ENCODE peak calls at places on chromosomes 6 and 20, in four cellular contexts. Q is psoas muscle, C is fibroblast of pulmonary artery, A is coronary artery. T is an unnamed sample.

GRCh38 chr6:47165918-47166317 is 123.8 kb upstream of the ADGRF1 start:
- DNase-seq in Q (no peak), C (no peak), A (no peak), T (peak)

GRCh38 chr6:151004415-151005024 is 139.0 kb downstream of the MTHFD1L start:
- DNase-seq in Q (no peak), C (peak), A (no peak), T (peak)

GRCh38 chr20:49460916-49461315 is 21.6 kb downstream of the KCNB1 start:
- DNase-seq in Q (peak), C (no peak), A (no peak), T (peak)

GRCh38 chr20:58708246-58708931 is 15.8 kb downstream of the NPEPL1 start:
- DNase-seq in Q (peak), C (no peak), A (peak), T (no peak)

GRCh38 chr6:24004062-24004461 is 122.0 kb upstream of the NRSN1 start:
- DNase-seq in Q (no peak), C (peak), A (no peak), T (no peak)

GRCh38 chr6:152136449-152136825 is 329.0 kb downstream of the ESR1 start:
- DNase-seq in Q (no peak), C (no peak), A (no peak), T (no peak)

GRCh38 chr20:11777861-11778570 is 139.7 kb upstream of the BTBD3 start:
- DNase-seq in Q (no peak), C (peak), A (no peak), T (peak)

GRCh38 chr6:124393536-124393935 is 568.7 kb upstream of the RNF217 start:
- DNase-seq in Q (no peak), C (no peak), A (no peak), T (peak)

GRCh38 chr20:39800111-39800510 is 838.0 kb downstream of the DHX35 start:
- DNase-seq in Q (no peak), C (peak), A (no peak), T (peak)

GRCh38 chr6:138590796-138591709 is 91.8 kb upstream of the NHSL1 start:
- DNase-seq in Q (no peak), C (peak), A (no peak), T (peak)

GRCh38 chr6:6825986-6826901 is 237.7 kb downstream of the LY86 start:
- DNase-seq in Q (peak), C (peak), A (no peak), T (peak)

GRCh38 chr6:35678814-35679213 is 9.9 kb downstream of the FKBP5 start:
- DNase-seq in Q (no peak), C (no peak), A (no peak), T (no peak)

GRCh38 chr20:47258745-47259695 is 97.5 kb downstream of the ZMYND8 start:
- DNase-seq in Q (no peak), C (peak), A (peak), T (peak)

GRCh38 chr20:23200914-23201313 is 114.8 kb upstream of the CD93 start:
- DNase-seq in Q (peak), C (peak), A (peak), T (peak)

GRCh38 chr20:3876676-3877075 is 12.5 kb upstream of the PANK2 start:
- DNase-seq in Q (no peak), C (no peak), A (no peak), T (peak)

GRCh38 chr20:62241501-62241900 is 3.2 kb downstream of the OSBPL2 start:
- DNase-seq in Q (no peak), C (no peak), A (no peak), T (no peak)

GRCh38 chr6:33694401-33694931 is 17.0 kb downstream of the UQCC2 start:
- DNase-seq in Q (peak), C (peak), A (no peak), T (peak)

GRCh38 chr20:46341374-46342044 is 33.2 kb upstream of the CDH22 start:
- DNase-seq in Q (no peak), C (no peak), A (no peak), T (no peak)

GRCh38 chr20:63534831-63535651 is 2.1 kb downstream of the PTK6 start:
- DNase-seq in Q (peak), C (no peak), A (no peak), T (no peak)

GRCh38 chr6:44776344-44776743 is 388.8 kb downstream of the CDC5L start:
- DNase-seq in Q (no peak), C (no peak), A (no peak), T (no peak)

GRCh38 chr6:34115396-34116314 is 30.2 kb downstream of the GRM4 start:
- DNase-seq in Q (no peak), C (peak), A (no peak), T (peak)

GRCh38 chr6:139932671-139933070 is 558.2 kb upstream of the CITED2 start:
- DNase-seq in Q (no peak), C (no peak), A (no peak), T (no peak)

GRCh38 chr6:27592481-27593199 is 119.7 kb upstream of the ZNF184 start:
- DNase-seq in Q (no peak), C (peak), A (no peak), T (peak)

GRCh38 chr6:85357651-85358050 is 92.2 kb upstream of the NT5E start:
- DNase-seq in Q (no peak), C (no peak), A (no peak), T (no peak)

GRCh38 chr6:84280030-84280429 is 52.6 kb upstream of the CEP162 start:
- DNase-seq in Q (no peak), C (no peak), A (no peak), T (no peak)

GRCh38 chr20:64226686-64227576 is 28.6 kb upstream of the PCMTD2 start:
- DNase-seq in Q (peak), C (no peak), A (no peak), T (no peak)

GRCh38 chr20:51955756-51956155 is 153.4 kb upstream of the SALL4 start:
- DNase-seq in Q (no peak), C (peak), A (no peak), T (peak)

GRCh38 chr6:106870069-106870468 is 104.5 kb downstream of the CD24 start:
- DNase-seq in Q (no peak), C (peak), A (no peak), T (peak)

GRCh38 chr6:162177733-162178132 is 549.8 kb downstream of the PRKN start:
- DNase-seq in Q (no peak), C (peak), A (no peak), T (peak)

GRCh38 chr20:60960500-60960899 is 291.6 kb upstream of the CDH4 start:
- DNase-seq in Q (no peak), C (no peak), A (peak), T (no peak)

GRCh38 chr20:38940644-38941043 is 14.4 kb downstream of the FAM83D start:
- DNase-seq in Q (no peak), C (no peak), A (no peak), T (no peak)

GRCh38 chr6:111427341-111428116 is 55.5 kb downstream of the REV3L start:
- DNase-seq in Q (no peak), C (peak), A (no peak), T (peak)

GRCh38 chr6:56756791-56757582 is 114.3 kb upstream of the DST start:
- DNase-seq in Q (no peak), C (no peak), A (no peak), T (no peak)

GRCh38 chr6:46882622-46883021 is 39.1 kb downstream of the ADGRF5 start:
- DNase-seq in Q (no peak), C (no peak), A (no peak), T (no peak)

GRCh38 chr6:89597988-89598387 is 40.6 kb downstream of the LYRM2 start:
- DNase-seq in Q (no peak), C (peak), A (no peak), T (peak)

GRCh38 chr6:71011861-71012260 is 55.0 kb upstream of the B3GAT2 start:
- DNase-seq in Q (no peak), C (no peak), A (no peak), T (no peak)

GRCh38 chr6:71015392-71015791 is 58.5 kb upstream of the B3GAT2 start:
- DNase-seq in Q (no peak), C (no peak), A (no peak), T (no peak)

GRCh38 chr6:71012871-71013456 is 56.1 kb upstream of the B3GAT2 start:
- DNase-seq in Q (no peak), C (peak), A (no peak), T (peak)
- TF ChIP-seq CTCF in Q (peak), C (peak), A (peak), T (peak)

DNA sequence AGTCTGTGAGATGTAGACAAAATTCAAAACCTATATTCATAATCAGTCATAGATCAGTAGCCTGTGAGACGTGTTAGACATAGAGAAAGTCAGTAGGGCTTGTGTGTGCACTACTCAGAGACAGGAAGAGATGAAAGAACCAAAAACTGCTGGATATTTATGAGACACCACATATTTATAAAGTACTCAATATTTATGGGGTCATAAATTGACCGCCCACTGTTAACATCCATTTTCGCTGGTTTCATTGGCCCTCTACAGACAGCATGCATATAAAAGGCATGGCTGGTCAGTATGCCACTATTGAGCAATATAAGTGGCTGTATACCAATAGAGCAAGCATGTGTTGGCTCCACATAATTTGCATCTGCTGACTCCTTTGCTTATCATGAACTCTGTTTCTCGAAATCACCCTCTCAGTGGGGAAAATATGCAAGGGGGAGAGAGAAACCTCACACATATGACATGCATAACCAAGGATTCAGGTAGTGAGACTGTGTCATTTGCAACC is 110.3 kb upstream of the BTN3A2 start:
- DNase-seq in Q (no peak), C (no peak), A (no peak), T (no peak)
- H3K4me3 ChIP-seq in Q (no peak), C (no peak), A (no peak), T (no peak)

GRCh38 chr20:53162251-53162835 is 190.2 kb downstream of the TSHZ2 start:
- DNase-seq in Q (no peak), C (peak), A (no peak), T (peak)
- TF ChIP-seq CTCF in Q (no peak), C (peak), A (no peak), T (peak)

GRCh38 chr6:160917581-160917980 is 74.0 kb upstream of the MAP3K4 start:
- DNase-seq in Q (no peak), C (no peak), A (no peak), T (no peak)
- H3K4me3 ChIP-seq in Q (no peak), C (no peak), A (no peak), T (no peak)

DNA sequence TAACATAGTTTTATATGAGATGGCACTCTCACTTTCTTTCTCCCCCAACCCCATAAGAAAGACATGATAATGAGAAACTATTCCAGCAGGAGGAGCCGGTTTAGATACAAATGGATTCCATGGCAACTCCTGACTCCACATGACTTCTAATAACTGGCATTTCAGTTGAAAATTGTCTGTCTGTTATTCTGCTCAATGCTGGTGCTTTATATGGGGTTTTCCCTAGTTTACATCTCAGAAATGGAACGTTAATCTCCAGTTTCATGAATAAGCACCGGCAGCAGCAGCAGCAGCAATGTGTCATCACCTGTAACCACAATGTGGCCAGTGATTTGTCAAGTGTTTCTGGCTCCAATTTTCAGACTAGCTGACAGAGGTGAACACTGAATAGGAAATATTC is 8.0 kb upstream of the SIM1 start:
- DNase-seq in Q (no peak), C (no peak), A (no peak), T (no peak)
- TF ChIP-seq CTCF in Q (no peak), C (no peak), A (no peak), T (no peak)

GRCh38 chr6:41503435-41503768 is 42.8 kb upstream of the FOXP4 start:
- DNase-seq in Q (no peak), C (no peak), A (no peak), T (peak)
- H3K4me3 ChIP-seq in Q (peak), C (no peak), A (peak), T (no peak)

DNA sequence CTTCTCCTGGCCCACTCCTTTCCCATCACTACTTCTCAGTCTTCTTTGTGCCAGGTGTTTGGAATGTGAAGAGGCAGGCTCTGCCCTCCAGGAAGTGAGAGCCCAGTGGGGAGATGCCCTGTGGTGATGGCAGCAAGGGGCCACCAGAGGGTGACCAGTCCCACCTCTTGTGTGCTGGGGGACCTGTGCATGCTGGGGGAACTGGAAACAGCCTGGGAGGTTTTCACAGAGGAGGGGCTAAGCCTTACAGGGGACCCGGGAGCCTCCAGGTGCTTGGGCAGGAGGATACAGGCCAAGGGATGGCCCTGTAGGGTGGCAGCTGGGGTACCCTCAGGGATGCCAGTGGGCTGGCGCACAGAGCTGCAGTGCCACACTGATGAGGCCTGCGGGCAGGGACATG is 72.3 kb downstream of the RAMACL start:
- DNase-seq in Q (no peak), C (no peak), A (no peak), T (no peak)
- TF ChIP-seq CTCF in Q (no peak), C (peak), A (no peak), T (peak)

GRCh38 chr20:25309395-25310267 is 61.7 kb downstream of the PYGB start:
- DNase-seq in Q (no peak), C (peak), A (no peak), T (peak)
- H3K4me3 ChIP-seq in Q (no peak), C (no peak), A (peak), T (no peak)

DNA sequence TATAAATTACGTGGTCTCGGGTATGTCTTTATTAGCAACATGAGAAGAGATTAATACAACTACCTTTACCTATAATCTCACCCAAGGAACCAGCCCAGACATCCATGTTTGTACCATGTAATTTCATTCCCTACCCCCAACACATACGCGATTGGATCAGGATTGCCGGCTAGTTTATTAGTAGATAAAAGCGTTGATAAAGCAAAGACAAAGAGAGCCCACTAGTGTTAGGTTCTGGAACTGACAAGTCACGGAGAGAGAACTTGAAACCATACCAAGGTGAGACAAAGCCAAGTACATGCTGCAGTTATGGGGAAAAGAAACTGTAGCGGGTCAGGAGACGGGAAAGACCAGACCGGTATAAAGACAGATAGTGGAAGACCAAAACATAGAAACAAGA is 37.4 kb upstream of the FAM135A start:
- DNase-seq in Q (no peak), C (no peak), A (no peak), T (no peak)
- TF ChIP-seq CTCF in Q (no peak), C (peak), A (no peak), T (peak)